ENCODE peak calls at places on chromosomes 11 and 22, in nine cellular contexts. J, C, K, A, E, L, W, M and U are unnamed samples.

GRCh38 chr22:17514092-17514491 is 49.2 kb upstream of the SLC25A18 start:
- DNase-seq in K (no peak), E (no peak), W (no peak), M (no peak), J (no peak), A (no peak), L (no peak), C (no peak), U (no peak)

GRCh38 chr11:87421422-87421821 is 383.7 kb downstream of the TMEM135 start:
- DNase-seq in J (peak), K (peak), M (peak), W (no peak), L (peak), A (peak), E (no peak), C (no peak), U (peak)

GRCh38 chr22:24695958-24696511 is 78.5 kb downstream of the PIWIL3 start:
- DNase-seq in W (no peak), C (no peak), E (no peak), K (no peak), J (no peak), M (no peak), A (no peak), L (no peak), U (no peak)

GRCh38 chr11:7869467-7869866 is 61.6 kb downstream of the OR10A6 start:
- DNase-seq in C (no peak), J (no peak), K (no peak), E (no peak), L (no peak), A (no peak), W (no peak), M (no peak), U (no peak)

GRCh38 chr11:90774727-90775572 is 552.1 kb upstream of the CHORDC1 start:
- DNase-seq in K (no peak), J (no peak), C (no peak), W (no peak), A (no peak), M (no peak), L (no peak), E (peak), U (no peak)

GRCh38 chr11:32893947-32894827 is 1.6 kb downstream of the QSER1 start:
- DNase-seq in M (no peak), E (no peak), C (no peak), K (no peak), A (peak), W (no peak), L (peak), J (peak), U (peak)

GRCh38 chr11:79406376-79406775 is 34.5 kb downstream of the TENM4 start:
- DNase-seq in M (no peak), J (no peak), A (no peak), E (no peak), W (no peak), K (no peak), L (no peak), C (no peak), U (no peak)

GRCh38 chr11:120883404-120884135 is 140.3 kb upstream of the TBCEL start:
- DNase-seq in L (peak), K (no peak), J (peak), W (no peak), E (peak), C (no peak), A (no peak), M (peak), U (no peak)

GRCh38 chr11:80542704-80543103 is 1101.9 kb upstream of the TENM4 start:
- DNase-seq in E (no peak), K (no peak), W (no peak), A (no peak), J (no peak), M (no peak), C (no peak), L (peak), U (no peak)

GRCh38 chr11:124751391-124751740 is 689 bp downstream of the VSIG2 start:
- DNase-seq in L (no peak), W (no peak), C (no peak), A (no peak), J (peak), E (no peak), M (no peak), K (no peak), U (no peak)

GRCh38 chr11:11960687-11961086 is 47.7 kb downstream of the DKK3 start:
- DNase-seq in M (no peak), W (no peak), C (no peak), K (no peak), A (peak), L (no peak), J (no peak), E (peak), U (no peak)

GRCh38 chr22:20429254-20430100 is 8.1 kb downstream of the SCARF2 start:
- DNase-seq in M (no peak), K (no peak), E (peak), L (no peak), C (peak), J (peak), A (peak), W (peak), U (no peak)

GRCh38 chr22:22917377-22917776 is 29.8 kb downstream of the IGLL5 start:
- DNase-seq in C (no peak), K (no peak), E (no peak), A (no peak), M (no peak), J (no peak), W (no peak), L (no peak), U (no peak)

GRCh38 chr11:125621995-125622394 is 3.0 kb upstream of the CHEK1 start:
- DNase-seq in L (peak), W (no peak), J (no peak), E (no peak), C (no peak), M (no peak), K (no peak), A (no peak), U (no peak)

GRCh38 chr11:84890706-84891105 is 736.4 kb downstream of the DLG2 start:
- DNase-seq in J (no peak), M (no peak), A (no peak), E (no peak), L (no peak), K (no peak), W (no peak), C (no peak), U (no peak)

GRCh38 chr11:68040121-68040956 is 1.5 kb downstream of the TCIRG1 start:
- DNase-seq in J (peak), L (peak), W (no peak), E (peak), K (no peak), C (no peak), A (peak), M (peak), U (no peak)

GRCh38 chr11:554824-555499 is 5.6 kb downstream of the LMNTD2 start:
- DNase-seq in K (peak), C (peak), A (peak), W (no peak), E (peak), M (no peak), L (peak), J (peak), U (peak)

GRCh38 chr22:23520875-23521441 is 59.1 kb downstream of the IGLL1 start:
- DNase-seq in E (no peak), A (no peak), K (peak), W (no peak), C (no peak), L (peak), J (peak), M (peak), U (no peak)

GRCh38 chr22:32620992-32621391 is 146.4 kb downstream of the FBXO7 start:
- DNase-seq in K (no peak), J (no peak), E (no peak), W (no peak), A (no peak), L (no peak), C (no peak), M (no peak), U (no peak)

GRCh38 chr22:49233507-49234100 is 594.1 kb downstream of the BRD1 start:
- DNase-seq in A (no peak), E (no peak), M (no peak), K (no peak), C (no peak), L (no peak), J (no peak), W (peak), U (no peak)

GRCh38 chr11:130160460-130161090 is 993 bp downstream of the ST14 start:
- DNase-seq in E (no peak), J (no peak), W (no peak), M (no peak), K (no peak), C (no peak), L (no peak), A (no peak), U (no peak)

GRCh38 chr11:68913188-68913587 is 9.5 kb downstream of the IGHMBP2 start:
- DNase-seq in L (no peak), A (no peak), J (no peak), W (no peak), M (no peak), E (peak), K (no peak), C (no peak), U (no peak)

GRCh38 chr11:113178671-113179070 is 135.7 kb upstream of the TTC12 start:
- DNase-seq in A (no peak), C (no peak), L (no peak), J (no peak), W (no peak), K (no peak), M (no peak), E (no peak), U (no peak)

GRCh38 chr11:34065505-34066203 is 14.1 kb downstream of the CAPRIN1 start:
- DNase-seq in K (no peak), C (no peak), J (no peak), M (no peak), A (peak), E (no peak), W (no peak), L (no peak), U (no peak)

GRCh38 chr22:23538502-23538860 is 41.6 kb downstream of the IGLL1 start:
- DNase-seq in L (no peak), M (no peak), A (no peak), K (no peak), J (no peak), W (peak), C (no peak), E (peak), U (no peak)

GRCh38 chr11:64040684-64041267 is 5.0 kb downstream of the FLRT1 start:
- DNase-seq in M (no peak), E (no peak), L (no peak), W (no peak), K (no peak), J (peak), C (no peak), A (no peak), U (no peak)

GRCh38 chr11:117458275-117459120 is 130.8 kb downstream of the CEP164 start:
- DNase-seq in E (no peak), L (peak), A (no peak), M (no peak), K (no peak), J (no peak), W (no peak), C (no peak), U (no peak)

GRCh38 chr11:96707273-96707672 is 317.5 kb downstream of the JRKL start:
- DNase-seq in E (no peak), W (no peak), C (no peak), L (no peak), M (no peak), K (no peak), A (no peak), J (no peak), U (no peak)

GRCh38 chr22:19177164-19178064 is 1.1 kb downstream of the SLC25A1 start:
- DNase-seq in M (no peak), C (no peak), J (no peak), W (no peak), A (no peak), E (peak), L (no peak), K (no peak), U (no peak)

GRCh38 chr11:35723493-35724284 is 61.1 kb downstream of the TRIM44 start:
- DNase-seq in K (no peak), W (no peak), L (peak), A (no peak), J (no peak), C (no peak), M (no peak), E (no peak), U (no peak)

GRCh38 chr22:41674941-41675340 is 13.7 kb downstream of the SNU13 start:
- DNase-seq in A (no peak), L (no peak), K (no peak), E (peak), M (no peak), W (no peak), C (no peak), J (no peak), U (no peak)

GRCh38 chr11:3184732-3185347 is 19.7 kb upstream of the OSBPL5 start:
- DNase-seq in E (no peak), C (no peak), K (no peak), M (no peak), W (no peak), L (peak), A (no peak), J (no peak), U (no peak)

GRCh38 chr11:12540913-12541587 is 133.2 kb upstream of the TEAD1 start:
- DNase-seq in C (no peak), L (peak), E (no peak), A (no peak), M (no peak), W (no peak), J (no peak), K (no peak), U (no peak)

GRCh38 chr11:129766858-129767604 is 48.6 kb upstream of the TMEM45B start:
- DNase-seq in A (peak), K (peak), W (no peak), J (peak), L (peak), E (no peak), M (no peak), C (no peak), U (no peak)

GRCh38 chr11:94747136-94748110 is 20.7 kb upstream of the AMOTL1 start:
- DNase-seq in C (no peak), A (no peak), E (no peak), L (peak), J (no peak), W (no peak), K (no peak), M (no peak), U (no peak)

GRCh38 chr22:22460635-22461034 is 47.9 kb downstream of the ZNF280B start:
- DNase-seq in L (no peak), M (no peak), E (no peak), J (peak), K (no peak), C (no peak), W (no peak), A (no peak), U (no peak)

GRCh38 chr11:119066481-119066880 is 1.1 kb upstream of the VPS11 start:
- DNase-seq in L (no peak), A (no peak), J (no peak), C (no peak), M (no peak), K (no peak), E (no peak), W (no peak), U (no peak)

GRCh38 chr11:16097543-16097942 is 258.8 kb downstream of the SOX6 start:
- DNase-seq in A (no peak), K (no peak), C (no peak), L (peak), W (no peak), E (no peak), M (no peak), J (no peak), U (no peak)

GRCh38 chr22:49500076-49500460 is 327.6 kb downstream of the BRD1 start:
- DNase-seq in E (no peak), W (no peak), K (no peak), J (no peak), M (no peak), C (no peak), A (no peak), L (no peak), U (no peak)